ENCODE peak calls at places on chromosomes 3 and 15, in eight cellular contexts. N is NCI-H1105 treated with DMSO at 0.1 percent for 48 hours; T is posterior vena cava; W is M059J; C is stomach; X is NCI-H69; J is activated T-helper 1 cell treated with anti-CD3 and anti-CD28 coated beads, Interleukin-12 subunit alpha, Interleukin-12 subunit beta, Interleukin-2, Interleukin-4 antibody, amounts not matched to agents 30 ng/mL and 10 ng/mL and 1 ng/mL, durations not matched to agents 14 hours and 24 hours and 36 hours; E is effector memory CD4-positive, alpha-beta T cell. Q is an unnamed sample.

GRCh38 chr3:83496459-83496858 is 1462.3 kb upstream of the CADM2 start:
- DNase-seq in N (no peak), X (no peak), T (no peak), E (no peak), C (no peak), W (no peak), J (no peak), Q (no peak)

GRCh38 chr15:26178821-26179220 is 315.7 kb upstream of the ATP10A start:
- DNase-seq in T (no peak), X (peak; percentile 63), C (no peak), W (no peak), N (no peak), E (no peak), J (no peak), Q (no peak)

GRCh38 chr3:123586966-123587365 is 2.1 kb upstream of the HACD2 start:
- DNase-seq in X (no peak), E (no peak), C (no peak), J (no peak), W (peak; percentile 88), N (no peak), T (no peak), Q (no peak)

GRCh38 chr3:69212411-69213160 is 90.2 kb upstream of the LMOD3 start:
- DNase-seq in C (no peak), N (no peak), E (no peak), W (peak; percentile 64), X (no peak), J (no peak), T (no peak), Q (no peak)

GRCh38 chr3:4218426-4219226 is 84.5 kb upstream of the SETMAR start:
- DNase-seq in E (no peak), T (no peak), N (no peak), X (no peak), J (no peak), W (no peak), C (no peak), Q (peak; percentile 61)

GRCh38 chr3:128603811-128604447 is 46.7 kb downstream of the RPN1 start:
- DNase-seq in W (no peak), J (no peak), E (no peak), N (no peak), X (no peak), T (no peak), C (no peak), Q (no peak)

GRCh38 chr15:44298878-44299277 is 10.4 kb downstream of the GOLM2 start:
- DNase-seq in X (peak; percentile 48), E (no peak), N (no peak), W (peak; percentile 47), C (no peak), J (no peak), T (no peak), Q (peak; percentile 56)

GRCh38 chr15:74895830-74896229 is 6.0 kb downstream of the MPI start:
- DNase-seq in W (no peak), E (no peak), X (no peak), J (no peak), N (no peak), T (no peak), C (no peak), Q (no peak)

GRCh38 chr3:185940951-185941350 is 3.1 kb upstream of the TRA2B start:
- DNase-seq in N (no peak), E (no peak), C (no peak), X (no peak), T (no peak), W (no peak), J (no peak), Q (no peak)

Q was measured in NCI-H82.